ENCODE peak calls at places on chromosome 7, in nine cellular contexts. C is AG09319, U is choroid plexus epithelial cell, Z is nucleus accumbens, R is ELR, T is body of pancreas, X is NCI-H510A, W is NCI-H1092 treated with DMSO at 0.1 percent for 48 hours, N is amniotic epithelial cell. J is an unnamed sample.

GRCh38 chr7:149666360-149666905 is 107.0 kb downstream of the ZNF467 start:
- DNase-seq in C (no peak), U (no peak), Z (no peak), R (no peak), T (no peak), X (no peak), W (no peak), N (no peak), J (no peak)

GRCh38 chr7:42766810-42767423 is 145.0 kb downstream of the C7orf25 start:
- DNase-seq in C (no peak), U (no peak), Z (no peak), R (no peak), T (no peak), X (no peak), W (no peak), N (no peak), J (no peak)

GRCh38 chr7:29408841-29409243 is 154.8 kb upstream of the PRR15 start:
- DNase-seq in C (peak; percentile 30), U (peak; percentile 77), Z (peak; percentile 42), R (peak; percentile 84), T (peak; percentile 67), X (no peak), W (peak; percentile 89), N (peak; percentile 36), J (peak; percentile 52)

GRCh38 chr7:7438851-7439250 is 96.8 kb downstream of the COL28A1 start:
- DNase-seq in C (peak; percentile 77), U (peak; percentile 98), Z (no peak), R (peak; percentile 100), T (no peak), X (no peak), W (peak; percentile 78), N (peak; percentile 90), J (no peak)

GRCh38 chr7:95682913-95683312 is 86.6 kb upstream of the PDK4 start:
- DNase-seq in C (no peak), U (peak; percentile 16), Z (no peak), R (no peak), T (no peak), X (no peak), W (no peak), N (no peak), J (no peak)

GRCh38 chr7:155464183-155464582 is 6.3 kb downstream of the EN2 start:
- DNase-seq in C (no peak), U (no peak), Z (no peak), R (no peak), T (no peak), X (no peak), W (no peak), N (no peak), J (no peak)

GRCh38 chr7:2911466-2911865 is 67.4 kb upstream of the GNA12 start:
- DNase-seq in C (no peak), U (no peak), Z (no peak), R (no peak), T (no peak), X (no peak), W (no peak), N (no peak), J (no peak)

GRCh38 chr7:7051221-7051877 is 131.0 kb upstream of the C1GALT1 start:
- DNase-seq in C (no peak), U (no peak), Z (no peak), R (no peak), T (no peak), X (no peak), W (no peak), N (no peak), J (no peak)

GRCh38 chr7:16940777-16941176 is 59.0 kb upstream of the AGR3 start:
- DNase-seq in C (no peak), U (no peak), Z (no peak), R (no peak), T (no peak), X (no peak), W (no peak), N (no peak), J (no peak)

GRCh38 chr7:140625908-140626868 is 14.4 kb downstream of the DENND2A start:
- DNase-seq in C (peak; percentile 80), U (peak; percentile 97), Z (peak; percentile 33), R (peak; percentile 97), T (peak; percentile 64), X (no peak), W (peak; percentile 47), N (peak; percentile 74), J (no peak)

GRCh38 chr7:92973293-92973731 is 136.9 kb upstream of the CDK6 start:
- DNase-seq in C (no peak), U (peak; percentile 57), Z (no peak), R (no peak), T (no peak), X (no peak), W (no peak), N (peak; percentile 35), J (no peak)

GRCh38 chr7:122975341-122975740 is 20.2 kb downstream of the TAS2R16 start:
- DNase-seq in C (no peak), U (no peak), Z (no peak), R (peak; percentile 0), T (no peak), X (no peak), W (no peak), N (no peak), J (no peak)

GRCh38 chr7:25959168-25959734 is 192.7 kb upstream of the NFE2L3 start:
- DNase-seq in C (no peak), U (no peak), Z (no peak), R (no peak), T (no peak), X (no peak), W (no peak), N (no peak), J (no peak)

GRCh38 chr7:104943502-104944343 is 70.3 kb upstream of the KMT2E start:
- DNase-seq in C (no peak), U (peak; percentile 38), Z (no peak), R (no peak), T (peak; percentile 91), X (peak; percentile 60), W (peak; percentile 90), N (peak; percentile 83), J (peak; percentile 65)

GRCh38 chr7:34133983-34134782 is 228.8 kb downstream of the BMPER start:
- DNase-seq in C (peak; percentile 54), U (peak; percentile 89), Z (peak; percentile 47), R (peak; percentile 81), T (peak; percentile 66), X (peak; percentile 13), W (peak; percentile 65), N (peak; percentile 83), J (no peak)

GRCh38 chr7:155348806-155349205 is 51.1 kb downstream of the INSIG1 start:
- DNase-seq in C (no peak), U (no peak), Z (no peak), R (no peak), T (no peak), X (no peak), W (no peak), N (no peak), J (no peak)

GRCh38 chr7:117062300-117062699 is 109.0 kb downstream of the ST7 start:
- DNase-seq in C (no peak), U (no peak), Z (no peak), R (peak; percentile 56), T (no peak), X (no peak), W (no peak), N (no peak), J (no peak)

GRCh38 chr7:128453836-128454804 is 1.6 kb upstream of the HILPDA start:
- DNase-seq in C (peak; percentile 56), U (peak; percentile 96), Z (peak; percentile 38), R (no peak), T (peak; percentile 89), X (no peak), W (no peak), N (peak; percentile 96), J (no peak)

GRCh38 chr7:66356277-66356721 is 151.2 kb downstream of the TPST1 start:
- DNase-seq in C (peak; percentile 14), U (no peak), Z (no peak), R (peak; percentile 90), T (no peak), X (no peak), W (no peak), N (peak; percentile 61), J (no peak)

GRCh38 chr7:110889363-110889762 is 201.6 kb upstream of the LRRN3 start:
- DNase-seq in C (no peak), U (no peak), Z (no peak), R (no peak), T (no peak), X (no peak), W (no peak), N (no peak), J (no peak)

GRCh38 chr7:90387470-90388240 is 15.6 kb upstream of the CLDN12 start:
- DNase-seq in C (no peak), U (peak; percentile 31), Z (no peak), R (peak; percentile 30), T (no peak), X (no peak), W (no peak), N (peak; percentile 31), J (no peak)

GRCh38 chr7:31192996-31193395 is 140.9 kb downstream of the ADCYAP1R1 start:
- DNase-seq in C (no peak), U (peak; percentile 22), Z (peak; percentile 67), R (peak; percentile 74), T (peak; percentile 70), X (peak; percentile 63), W (peak; percentile 77), N (peak; percentile 1), J (no peak)

GRCh38 chr7:96479015-96479645 is 157.2 kb upstream of the SLC25A13 start:
- DNase-seq in C (no peak), U (no peak), Z (no peak), R (peak; percentile 3), T (no peak), X (no peak), W (no peak), N (no peak), J (no peak)

GRCh38 chr7:2273866-2274265 is 31.8 kb downstream of the NUDT1 start:
- DNase-seq in C (no peak), U (no peak), Z (no peak), R (no peak), T (no peak), X (no peak), W (no peak), N (no peak), J (no peak)

GRCh38 chr7:71739520-71740195 is 607.7 kb downstream of the GALNT17 start:
- DNase-seq in C (no peak), U (no peak), Z (no peak), R (no peak), T (no peak), X (no peak), W (no peak), N (no peak), J (no peak)

GRCh38 chr7:153510674-153511073 is 541.5 kb upstream of the DPP6 start:
- DNase-seq in C (no peak), U (no peak), Z (no peak), R (no peak), T (no peak), X (no peak), W (no peak), N (no peak), J (no peak)

GRCh38 chr7:22238354-22239311 is 118.3 kb downstream of the RAPGEF5 start:
- DNase-seq in C (peak; percentile 16), U (peak; percentile 36), Z (no peak), R (peak; percentile 51), T (no peak), X (no peak), W (no peak), N (no peak), J (no peak)

GRCh38 chr7:98250789-98251188 is 1.2 kb downstream of the TECPR1 start:
- DNase-seq in C (no peak), U (no peak), Z (no peak), R (no peak), T (peak; percentile 32), X (peak; percentile 3), W (no peak), N (no peak), J (peak; percentile 17)

GRCh38 chr7:101550641-101551531 is 78.2 kb downstream of the MYL10 start:
- DNase-seq in C (no peak), U (no peak), Z (no peak), R (no peak), T (no peak), X (no peak), W (no peak), N (no peak), J (no peak)

J was measured in activated gamma-delta T cell treated with anti-CD3 and anti-CD28 coated beads, Interleukin-2, amount 50 U/mL, for 16 hours.